ENCODE peak calls at places on chromosome 16, in nine cellular contexts. B is tibial nerve, O is stomach, K is H1, Z is A549, U is ovary, A is esophagus muscularis mucosa, R is GM12878, Y is transverse colon. H is an unnamed sample. For H3K4me1, the result is how much of the 10 kb centered on the place peaks cover.

GRCh38 chr16:30374538-30374937 is at the start of gene MYL11:
- DNase-seq in B (no peak), O (no peak), K (no peak), Z (no peak), U (no peak), A (no peak), R (no peak), Y (no peak), H (no peak)

GRCh38 chr16:50530277-50531236 is 17.6 kb upstream of the NKD1 start:
- DNase-seq in B (no peak), O (peak), K (peak), Z (no peak), U (no peak), A (peak), R (no peak), Y (no peak), H (no peak)

GRCh38 chr16:69105501-69106361 is at the start of gene HAS3:
- DNase-seq in B (no peak), O (peak), K (peak), Z (peak), U (peak), A (no peak), R (no peak), Y (peak), H (no peak)

GRCh38 chr16:81424761-81425160 is 19.8 kb upstream of the CMIP start:
- DNase-seq in B (no peak), O (no peak), K (no peak), Z (no peak), U (no peak), A (no peak), R (peak), Y (no peak), H (no peak)

GRCh38 chr16:15704545-15704987 is 54.5 kb downstream of the NDE1 start:
- DNase-seq in B (peak), O (peak), K (peak), Z (peak), U (peak), A (peak), R (no peak), Y (peak), H (peak)

GRCh38 chr16:68737046-68737729 is at the start of gene CDH1:
- DNase-seq in B (no peak), O (peak), K (peak), Z (no peak), U (peak), A (no peak), R (no peak), Y (peak), H (no peak)

GRCh38 chr16:4323845-4324478 is 8.1 kb downstream of the GLIS2 start:
- DNase-seq in B (peak), O (peak), K (peak), Z (peak), U (peak), A (no peak), R (no peak), Y (peak), H (peak)

GRCh38 chr16:81604960-81605383 is 160.4 kb downstream of the CMIP start:
- DNase-seq in B (no peak), O (peak), K (no peak), Z (no peak), U (no peak), A (no peak), R (no peak), Y (no peak), H (no peak)

DNA sequence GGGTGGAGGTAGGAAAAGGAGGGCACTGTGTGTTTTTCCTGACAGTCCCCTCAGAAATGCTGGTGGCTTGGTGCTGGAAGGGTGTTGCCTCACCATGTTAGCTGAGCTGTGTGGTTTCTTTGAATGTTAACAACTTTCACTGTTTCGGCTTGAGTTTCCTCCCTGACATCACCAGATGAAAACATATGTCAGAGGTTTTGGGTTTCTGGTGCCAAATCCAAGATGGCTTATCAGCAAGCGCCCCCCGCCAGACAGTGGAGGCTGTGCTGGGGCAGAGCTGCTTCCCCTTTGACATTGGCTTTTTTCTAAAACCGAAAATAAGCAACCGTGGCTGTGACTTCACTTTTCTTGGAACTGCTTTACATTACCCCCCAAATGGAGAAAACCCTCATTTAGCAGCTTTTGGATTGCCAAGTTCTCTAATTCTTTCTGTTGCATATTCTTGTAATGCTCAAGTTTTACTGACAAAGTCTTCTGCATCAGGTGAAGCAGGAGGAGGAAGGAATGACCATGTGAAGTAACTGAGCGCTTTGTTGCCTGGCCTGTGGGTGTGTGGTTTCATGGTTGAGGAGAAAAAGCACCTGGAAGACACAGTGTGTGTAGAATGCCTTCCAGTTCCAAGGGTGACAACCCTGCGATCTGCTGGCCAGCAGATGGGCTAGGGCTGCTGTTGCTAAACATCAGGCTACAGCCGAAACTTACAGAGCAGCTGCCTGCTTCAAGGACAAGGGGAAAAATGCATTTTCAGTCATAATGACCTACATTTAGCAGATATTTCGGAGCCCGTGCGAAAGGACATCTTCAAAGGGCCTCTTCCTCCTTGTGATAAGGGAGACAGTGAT is 9.7 kb downstream of the RMI2 start:
- DNase-seq in B (no peak), O (no peak), K (no peak), Z (no peak), U (peak), A (no peak), R (peak), Y (peak), H (peak)
- TF ChIP-seq CTCF in B (no peak), O (no peak), K (no peak), Z (no peak), U (no peak), A (no peak), R (peak), Y (no peak), H (no peak)

GRCh38 chr16:46814790-46815189 is 16.2 kb downstream of the C16orf87 start:
- DNase-seq in B (no peak), O (no peak), K (no peak), Z (no peak), U (no peak), A (no peak), R (no peak), Y (no peak), H (no peak)
- TF ChIP-seq EP300 in B (no peak), O (no peak), K (no peak), Z (no peak), U (no peak), A (no peak), R (no peak), Y (no peak), H (no peak)

DNA sequence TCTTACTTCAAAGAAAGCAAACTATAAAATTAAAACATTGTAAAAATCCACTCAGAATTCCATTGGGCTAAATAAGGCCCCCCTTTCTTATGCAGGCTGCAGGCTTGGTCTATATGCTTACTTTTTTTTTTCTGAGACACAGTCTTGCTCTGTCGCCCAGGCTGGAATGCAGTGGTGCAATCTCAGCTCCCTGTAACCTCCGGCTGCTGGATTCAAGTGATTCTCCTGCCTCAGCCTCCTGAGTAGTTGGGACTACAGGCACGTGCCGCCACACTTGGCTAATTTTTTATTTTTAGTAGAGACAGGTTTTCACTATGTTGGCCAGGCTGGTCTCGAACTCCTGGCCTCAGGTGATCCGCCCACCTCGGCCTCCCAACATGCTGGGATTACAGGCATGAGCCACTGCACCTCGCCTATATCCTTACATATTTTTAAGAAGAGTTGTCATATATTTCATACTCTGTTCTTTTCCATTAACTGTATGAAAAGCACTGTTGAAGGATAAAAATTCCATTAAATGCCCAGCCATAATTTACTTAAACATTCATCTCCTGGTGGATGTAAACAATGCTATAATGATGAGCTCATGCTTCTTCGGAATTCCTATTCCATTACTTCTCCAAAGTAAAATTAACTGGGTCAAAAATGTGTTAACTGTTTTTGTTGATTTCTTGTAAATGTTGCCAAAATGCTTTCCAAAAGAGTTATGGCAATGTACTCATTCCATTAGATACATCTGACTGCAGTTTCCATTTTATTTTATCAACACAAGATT is 17.8 kb downstream of the SNN start:
- DNase-seq in B (no peak), O (peak), K (no peak), Z (no peak), U (no peak), A (no peak), R (no peak), Y (no peak), H (peak)
- H3K4me1 ChIP-seq in B (under half), O (half or more), K (under half), Z (under half), U (under half), A (under half), R (half or more), Y (under half), H (half or more)

DNA sequence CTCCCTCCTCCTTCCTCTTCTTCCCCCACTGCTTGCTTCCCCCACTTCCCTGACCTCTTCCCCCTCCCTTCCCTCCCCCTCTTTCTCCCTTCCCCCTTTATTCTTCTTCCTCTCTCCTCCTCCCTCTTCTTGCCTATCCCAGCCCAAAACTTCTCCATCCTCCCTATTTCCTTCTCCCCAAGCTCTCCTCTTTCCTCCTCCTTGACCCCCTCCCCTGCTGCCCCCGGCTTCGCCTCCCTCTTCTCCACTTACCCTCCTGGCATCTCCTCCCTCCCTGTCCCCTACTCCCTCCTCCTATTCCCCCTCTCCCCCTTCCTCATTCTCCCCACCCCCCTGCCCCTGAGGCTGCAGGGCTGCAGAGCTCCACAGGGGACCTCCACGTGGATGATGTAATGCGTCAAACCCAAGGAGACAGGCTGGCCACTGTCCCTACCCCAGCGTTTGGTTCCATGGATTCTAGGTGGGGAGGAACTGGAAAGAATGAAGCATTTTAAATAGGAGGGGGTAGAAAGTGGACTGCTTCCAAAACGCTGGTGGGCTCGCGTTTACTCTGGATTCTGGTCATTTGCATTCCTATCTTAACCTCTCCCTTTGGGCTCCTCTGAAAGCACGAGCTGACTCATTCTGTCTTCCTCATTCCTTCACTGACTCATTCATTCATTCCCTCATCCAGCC is 687 bp upstream of the COTL1 start:
- DNase-seq in B (no peak), O (no peak), K (peak), Z (peak), U (peak), A (no peak), R (no peak), Y (no peak), H (no peak)
- TF ChIP-seq CTCF in B (no peak), O (no peak), K (no peak), Z (no peak), U (peak), A (no peak), R (no peak), Y (no peak), H (no peak)

DNA sequence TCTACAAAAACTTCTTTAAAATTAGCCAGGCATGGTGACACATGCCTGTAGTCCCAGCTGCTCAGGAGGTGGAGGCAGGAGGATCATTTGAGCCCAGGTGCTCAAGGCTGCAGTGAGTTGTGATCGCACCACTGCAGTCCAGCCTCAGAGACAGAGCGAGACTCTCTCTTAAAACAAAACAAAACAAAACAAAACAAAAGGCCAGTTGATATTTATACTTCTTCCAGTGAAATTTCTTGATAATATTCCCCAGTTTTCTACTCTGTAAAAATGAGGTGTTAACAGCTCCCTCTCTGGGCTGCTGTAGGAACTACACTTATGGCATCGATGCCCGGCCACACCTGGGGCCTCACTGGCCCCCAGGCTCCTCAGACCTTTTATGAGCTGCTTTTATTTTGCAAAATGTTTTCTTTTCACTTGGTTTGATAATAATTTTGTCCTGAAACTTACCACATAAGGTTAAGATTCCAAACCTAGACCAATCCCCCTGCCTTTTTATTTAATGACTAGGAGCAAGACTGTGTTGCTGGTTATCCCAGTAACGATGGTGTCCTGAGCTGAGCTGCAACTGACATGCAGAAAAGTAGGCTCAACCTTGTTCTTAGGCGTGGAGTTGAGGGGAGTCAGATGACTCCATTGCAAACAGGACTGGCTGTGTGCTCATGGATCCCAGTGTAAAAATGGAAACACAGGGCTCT is 17.6 kb downstream of the MAPK8IP3 start:
- DNase-seq in B (peak), O (peak), K (peak), Z (peak), U (no peak), A (no peak), R (no peak), Y (peak), H (no peak)
- TF ChIP-seq EP300 in B (no peak), O (no peak), K (no peak), Z (no peak), U (no peak), A (no peak), R (no peak), Y (no peak), H (no peak)

DNA sequence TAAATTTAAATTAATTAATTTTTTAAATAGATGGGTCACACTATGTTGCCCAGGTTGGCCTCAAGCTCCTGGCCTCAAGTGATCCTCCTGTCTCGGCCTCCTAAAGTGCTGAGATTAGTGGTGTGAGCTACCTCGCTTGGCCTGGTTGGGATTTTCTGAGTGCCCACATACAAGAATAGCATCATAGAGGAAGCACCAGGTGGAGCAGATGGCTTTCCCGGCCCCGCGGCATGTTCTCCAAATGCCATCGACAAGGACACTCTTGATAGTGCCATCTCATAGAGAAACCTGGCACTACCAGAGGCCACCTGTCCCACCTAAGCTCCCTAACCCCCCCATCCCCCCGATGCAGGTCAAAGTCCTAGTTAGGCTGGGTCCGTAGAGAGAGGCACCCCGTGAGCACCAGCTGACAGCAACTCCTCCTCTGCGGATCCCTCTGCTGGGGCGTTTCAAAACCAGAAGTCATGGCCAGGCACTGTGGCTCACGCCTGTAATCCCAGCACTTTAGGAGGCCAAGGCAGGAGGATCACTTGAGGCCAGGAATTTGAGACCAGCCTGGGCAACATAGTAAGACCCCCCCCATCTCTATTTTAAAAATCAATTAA is 65.9 kb downstream of the DNAH3 start:
- DNase-seq in B (no peak), O (no peak), K (no peak), Z (no peak), U (no peak), A (no peak), R (no peak), Y (no peak), H (no peak)
- H3K4me1 ChIP-seq in B (under half), O (under half), K (under half), Z (under half), U (under half), A (under half), R (under half), Y (under half), H (under half)

DNA sequence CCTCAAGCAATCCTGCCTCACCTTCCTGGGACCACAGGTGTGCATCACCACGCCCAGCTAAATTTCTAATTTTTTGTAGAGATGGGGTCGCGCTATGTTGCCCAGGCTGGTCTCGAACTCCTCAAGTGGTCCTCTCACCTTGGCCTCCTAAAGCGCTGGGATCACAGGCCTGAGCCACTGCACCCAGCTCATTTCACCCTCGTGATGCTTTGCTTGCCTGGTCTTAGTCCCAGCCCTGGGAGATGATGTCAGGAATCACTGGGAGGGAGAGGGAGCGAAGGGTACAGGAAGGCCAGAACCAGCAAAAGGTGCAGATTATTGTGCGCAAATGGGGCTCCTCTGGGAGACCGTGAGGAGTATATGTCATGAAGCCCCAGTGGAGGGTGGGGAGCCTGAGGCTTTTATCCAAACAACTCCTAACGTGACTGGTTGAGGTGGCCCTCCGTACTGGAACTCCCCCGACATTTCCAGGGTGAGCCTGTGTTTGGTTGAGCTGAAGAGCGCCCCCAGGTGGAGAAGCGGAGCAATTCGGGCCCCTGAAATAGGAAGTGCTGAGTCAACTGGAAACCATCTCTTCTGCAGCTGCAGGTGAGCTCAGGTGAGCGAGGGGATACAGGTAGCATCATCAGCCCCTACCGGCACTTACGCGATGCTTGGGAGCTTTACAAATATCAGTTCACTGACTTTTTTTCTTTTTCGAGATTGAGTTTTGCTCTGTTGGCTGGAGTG is 41.2 kb upstream of the HAPSTR1 start:
- DNase-seq in B (no peak), O (no peak), K (peak), Z (no peak), U (no peak), A (no peak), R (no peak), Y (no peak), H (no peak)
- TF ChIP-seq CTCF in B (no peak), O (no peak), K (peak), Z (peak), U (no peak), A (no peak), R (peak), Y (peak), H (no peak)

GRCh38 chr16:12252616-12253015 is 276.1 kb downstream of the SNX29 start:
- DNase-seq in B (no peak), O (no peak), K (no peak), Z (no peak), U (no peak), A (no peak), R (no peak), Y (no peak), H (no peak)
- TF ChIP-seq EP300 in B (no peak), O (no peak), K (no peak), Z (no peak), U (no peak), A (no peak), R (no peak), Y (no peak), H (no peak)

DNA sequence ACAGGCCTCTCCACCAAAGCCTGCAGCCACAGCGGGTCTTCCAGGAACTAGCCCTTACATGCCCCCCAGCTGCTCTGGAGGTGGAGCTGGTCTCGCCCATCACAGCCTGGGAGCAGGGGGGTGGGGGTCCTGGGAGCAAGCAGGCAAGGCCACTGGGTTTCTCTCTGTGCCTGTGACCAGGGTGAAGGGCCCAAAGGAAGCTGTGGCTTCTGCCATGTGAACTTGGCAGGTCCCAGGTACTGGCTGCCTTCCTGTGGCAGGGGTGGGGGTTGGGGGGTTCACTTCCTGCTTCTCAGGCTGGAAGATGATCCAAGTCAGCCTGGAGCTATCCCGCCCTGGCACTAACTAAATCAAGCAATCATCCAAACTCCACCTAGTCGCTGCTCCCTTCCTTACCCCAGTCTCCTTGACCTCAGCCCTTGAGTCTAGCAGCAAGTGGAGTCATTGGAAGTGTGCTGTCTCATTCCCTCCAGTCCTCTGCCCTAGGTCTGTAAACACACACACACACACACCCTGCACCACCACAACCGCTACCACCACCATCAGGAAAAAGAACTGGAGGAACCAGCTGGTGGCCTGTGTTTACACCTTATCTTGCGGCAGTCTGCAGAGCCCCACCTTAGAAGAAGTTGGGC is 29.5 kb upstream of the MLKL start:
- DNase-seq in B (no peak), O (peak), K (no peak), Z (peak), U (no peak), A (no peak), R (no peak), Y (peak), H (no peak)
- H3K4me1 ChIP-seq in B (under half), O (under half), K (under half), Z (under half), U (under half), A (under half), R (under half), Y (under half), H (under half)

GRCh38 chr16:10039220-10040096 is 142.8 kb downstream of the GRIN2A start:
- DNase-seq in B (no peak), O (no peak), K (peak), Z (peak), U (peak), A (no peak), R (no peak), Y (no peak), H (no peak)
- TF ChIP-seq CTCF in B (no peak), O (no peak), K (peak), Z (no peak), U (no peak), A (peak), R (peak), Y (peak), H (peak)

H was measured in sigmoid colon.